ENCODE peak calls at places on chromosomes 7 and 10, in four cellular contexts. K is GM12892; D is NCI-H1105 treated with DMSO at 0.1 percent for 48 hours; R is stimulated activated CD4-positive, alpha-beta T cell treated with anti-CD3 and anti-CD28 coated beads, Interleukin-4, amount 100 ng/mL, for 4 hours. H is an unnamed sample.
A peak's percentile ranks its signal among the peaks of the same experiment; 100 is the strongest.

GRCh38 chr10:119549247-119549999 is 6.9 kb upstream of the RGS10 start:
- DNase-seq in D (no peak), R (no peak), K (no peak), H (no peak)

GRCh38 chr7:41164440-41164839 is 538.5 kb downstream of the INHBA start:
- DNase-seq in D (no peak), K (no peak), R (no peak), H (no peak)

GRCh38 chr10:114266521-114266920 is 27.5 kb downstream of the VWA2 start:
- DNase-seq in R (no peak), K (no peak), D (peak; percentile 84), H (no peak)

GRCh38 chr7:87414400-87415188 is 60.9 kb downstream of the ABCB4 start:
- DNase-seq in D (no peak), K (no peak), R (no peak), H (no peak)

GRCh38 chr7:741191-741671 is 14.2 kb upstream of the PRKAR1B start:
- DNase-seq in D (no peak), K (no peak), R (no peak), H (no peak)

GRCh38 chr7:131581241-131582157 is 25.1 kb upstream of the PODXL start:
- DNase-seq in R (no peak), K (no peak), D (no peak), H (no peak)

GRCh38 chr7:82194011-82194410 is 249.6 kb downstream of the CACNA2D1 start:
- DNase-seq in K (no peak), R (no peak), D (no peak), H (no peak)

GRCh38 chr7:496528-497295 is 22.9 kb downstream of the PDGFA start:
- DNase-seq in R (no peak), K (no peak), D (peak; percentile 12), H (no peak)

GRCh38 chr7:79361214-79361613 is 92.3 kb downstream of the MAGI2 start:
- DNase-seq in R (no peak), K (no peak), D (no peak), H (no peak)

GRCh38 chr7:150401861-150402631 is 22.9 kb downstream of the ZNF775 start:
- DNase-seq in K (no peak), D (no peak), R (no peak), H (no peak)

GRCh38 chr10:93436577-93436976 is 45.6 kb downstream of the MYOF start:
- DNase-seq in D (no peak), K (no peak), R (no peak), H (no peak)

GRCh38 chr10:48606530-48607355 is 1.9 kb upstream of the ARHGAP22 start:
- DNase-seq in D (no peak), K (no peak), R (no peak), H (no peak)

GRCh38 chr10:77919713-77920108 is 6.8 kb downstream of the DLG5 start:
- DNase-seq in D (no peak), R (no peak), K (no peak), H (no peak)

GRCh38 chr7:134562136-134562535 is 13.2 kb downstream of the AKR1B15 start:
- DNase-seq in K (no peak), D (no peak), R (no peak), H (no peak)

GRCh38 chr10:110455440-110455839 is 42.3 kb upstream of the DUSP5 start:
- DNase-seq in K (no peak), D (no peak), R (no peak), H (no peak)

GRCh38 chr7:28144266-28144665 is 36.3 kb downstream of the JAZF1 start:
- DNase-seq in R (no peak), K (no peak), D (peak; percentile 76), H (no peak)

GRCh38 chr7:135232720-135233119 is 918 bp upstream of the STRA8 start:
- DNase-seq in D (no peak), K (no peak), R (no peak), H (no peak)

GRCh38 chr10:86756511-86757109 is at the start of gene BMPR1A:
- DNase-seq in R (no peak), D (no peak), K (peak; percentile 30), H (no peak)

GRCh38 chr7:128383781-128384180 is 22.3 kb upstream of the PRRT4 start:
- DNase-seq in D (no peak), K (no peak), R (no peak), H (no peak)

GRCh38 chr7:51187941-51188340 is 128.7 kb downstream of the COBL start:
- DNase-seq in R (no peak), D (no peak), K (no peak), H (no peak)

GRCh38 chr7:49980414-49980813 is 112.6 kb downstream of the ZPBP start:
- DNase-seq in D (no peak), R (no peak), K (no peak), H (peak; percentile 21)

GRCh38 chr10:63281967-63282366 is 148.8 kb downstream of the NRBF2 start:
- DNase-seq in K (no peak), R (no peak), D (no peak), H (no peak)

GRCh38 chr10:119358140-119358512 is 150.8 kb downstream of the GRK5 start:
- DNase-seq in K (no peak), R (no peak), D (no peak), H (no peak)

GRCh38 chr10:87550741-87551140 is 46.0 kb downstream of the MINPP1 start:
- DNase-seq in D (no peak), K (no peak), R (no peak), H (no peak)

GRCh38 chr7:101232141-101232821 is 5.3 kb downstream of the CLDN15 start:
- DNase-seq in R (no peak), D (peak; percentile 75), K (no peak), H (no peak)

GRCh38 chr7:132122901-132123300 is 453.4 kb downstream of the PLXNA4 start:
- DNase-seq in K (no peak), D (no peak), R (no peak), H (no peak)